ENCODE peak calls at places on chromosomes 3 and 15, in ten cellular contexts. V is K562, F is PC-3, M is breast epithelium, C is IMR-90, G is heart right ventricle, O is upper lobe of right lung, Z is hepatocyte, K is uterus, R is tibial nerve. S is an unnamed sample. For H3K4me1 and H3K9me3, the result is how much of the 10 kb centered on the place peaks cover.

GRCh38 chr15:63668601-63669000 is 71.4 kb downstream of the FBXL22 start:
- DNase-seq in G (no peak), F (no peak), Z (no peak), M (no peak), R (no peak), O (no peak), V (no peak), C (no peak), K (no peak), S (no peak)

GRCh38 chr3:170033489-170033888 is 4.3 kb upstream of the GPR160 start:
- DNase-seq in O (no peak), M (no peak), V (no peak), R (no peak), G (no peak), Z (no peak), F (no peak), C (no peak), K (no peak), S (no peak)

GRCh38 chr15:43511012-43511885 is 6.2 kb upstream of the MAP1A start:
- DNase-seq in C (no peak), O (no peak), M (no peak), Z (peak), V (peak), K (no peak), R (no peak), G (peak), F (peak), S (no peak)

GRCh38 chr3:182644013-182644412 is 149.3 kb upstream of the ATP11B start:
- DNase-seq in K (no peak), F (no peak), C (no peak), Z (no peak), G (no peak), V (no peak), R (no peak), O (no peak), M (no peak), S (no peak)

GRCh38 chr3:70000028-70000410 is 486 bp downstream of the SAMMSON start:
- DNase-seq in F (no peak), V (no peak), R (no peak), Z (no peak), G (no peak), K (no peak), O (no peak), C (no peak), M (no peak), S (no peak)

GRCh38 chr15:76576526-76577279 is 240.1 kb downstream of the ISL2 start:
- DNase-seq in C (peak), G (peak), Z (peak), V (no peak), K (peak), M (no peak), R (peak), O (peak), F (no peak), S (peak)

GRCh38 chr3:185046623-185047022 is 106.2 kb downstream of the C3orf70 start:
- DNase-seq in Z (no peak), G (no peak), F (no peak), R (no peak), M (no peak), C (no peak), K (no peak), V (no peak), O (no peak), S (no peak)

GRCh38 chr15:74531144-74531811 is 9.7 kb upstream of the ARID3B start:
- DNase-seq in Z (peak), V (peak), G (no peak), O (no peak), M (no peak), F (peak), R (no peak), C (peak), K (no peak), S (no peak)

GRCh38 chr3:189275852-189276251 is 104.1 kb downstream of the TPRG1 start:
- DNase-seq in M (no peak), Z (no peak), C (no peak), K (no peak), R (no peak), O (no peak), F (no peak), V (no peak), G (no peak), S (no peak)

GRCh38 chr15:100057281-100057680 is 284.5 kb downstream of the ADAMTS17 start:
- DNase-seq in M (no peak), V (no peak), F (no peak), O (no peak), K (no peak), G (no peak), Z (no peak), C (no peak), R (no peak), S (no peak)

GRCh38 chr3:177917234-177917861 is 618.9 kb upstream of the KCNMB2 start:
- DNase-seq in C (no peak), O (no peak), V (no peak), K (no peak), M (no peak), R (no peak), G (no peak), Z (no peak), F (no peak), S (no peak)

GRCh38 chr3:69855436-69856162 is 116.3 kb downstream of the MITF start:
- DNase-seq in G (no peak), K (no peak), Z (peak), V (no peak), M (no peak), O (no peak), C (peak), F (peak), R (no peak), S (no peak)

GRCh38 chr3:39724233-39724846 is 85.1 kb upstream of the MYRIP start:
- DNase-seq in Z (no peak), G (no peak), M (no peak), F (no peak), O (no peak), C (no peak), R (no peak), V (no peak), K (no peak), S (no peak)

GRCh38 chr15:96515391-96515790 is 184.9 kb downstream of the NR2F2 start:
- DNase-seq in O (no peak), G (no peak), Z (peak), F (no peak), M (no peak), K (no peak), V (no peak), R (no peak), C (no peak), S (no peak)

GRCh38 chr15:98738689-98739411 is 90.5 kb downstream of the IGF1R start:
- DNase-seq in G (no peak), K (no peak), V (no peak), Z (no peak), M (no peak), R (no peak), F (no peak), O (no peak), C (no peak), S (no peak)

GRCh38 chr15:98737721-98738120 is 89.4 kb downstream of the IGF1R start:
- DNase-seq in F (no peak), G (no peak), V (no peak), M (no peak), O (no peak), C (no peak), R (no peak), K (no peak), Z (no peak), S (no peak)

GRCh38 chr15:98740963-98741362 is 92.6 kb downstream of the IGF1R start:
- DNase-seq in K (no peak), R (no peak), V (no peak), G (no peak), M (no peak), C (no peak), F (no peak), O (no peak), Z (no peak), S (no peak)

GRCh38 chr15:98743177-98743576 is 94.8 kb downstream of the IGF1R start:
- DNase-seq in Z (no peak), V (no peak), O (no peak), C (no peak), M (no peak), G (no peak), F (peak), R (no peak), K (no peak), S (no peak)

DNA sequence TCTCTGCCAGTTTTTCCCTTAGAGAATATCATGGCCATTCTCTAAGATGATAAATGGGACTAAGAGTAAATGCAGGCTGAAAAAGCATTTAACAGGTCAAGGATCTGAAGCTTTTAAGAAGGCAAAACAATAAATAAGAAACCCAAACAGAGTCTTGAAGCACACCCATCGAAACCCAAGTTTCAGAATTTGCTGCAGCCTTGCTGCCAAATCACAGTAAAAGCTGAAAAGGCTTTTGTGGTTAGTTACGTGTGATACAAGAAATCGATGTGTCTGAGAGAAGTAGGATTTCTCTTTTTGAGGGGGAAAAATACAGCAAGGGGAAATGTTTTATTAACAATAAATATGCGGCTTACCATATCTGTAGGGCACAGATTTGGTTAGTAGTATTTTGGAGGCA is 92.0 kb downstream of the IGF1R start:
- DNase-seq in G (no peak), V (no peak), Z (no peak), F (no peak), R (no peak), O (no peak), C (no peak), M (no peak), K (no peak), S (no peak)
- H3K4me1 ChIP-seq in G (half or more), V (under half), Z (half or more), F (under half), R (under half), O (under half), C (under half), M (under half), K (under half), S (under half)

GRCh38 chr15:86660012-86660411 is 580.3 kb downstream of the AGBL1 start:
- DNase-seq in V (no peak), G (no peak), K (no peak), R (no peak), Z (no peak), F (no peak), O (no peak), C (no peak), M (no peak), S (no peak)
- H3K9me3 ChIP-seq in V (under half), G (under half), K (under half), R (under half), Z (under half), F (under half), O (under half), C (under half), M (under half), S (under half)

DNA sequence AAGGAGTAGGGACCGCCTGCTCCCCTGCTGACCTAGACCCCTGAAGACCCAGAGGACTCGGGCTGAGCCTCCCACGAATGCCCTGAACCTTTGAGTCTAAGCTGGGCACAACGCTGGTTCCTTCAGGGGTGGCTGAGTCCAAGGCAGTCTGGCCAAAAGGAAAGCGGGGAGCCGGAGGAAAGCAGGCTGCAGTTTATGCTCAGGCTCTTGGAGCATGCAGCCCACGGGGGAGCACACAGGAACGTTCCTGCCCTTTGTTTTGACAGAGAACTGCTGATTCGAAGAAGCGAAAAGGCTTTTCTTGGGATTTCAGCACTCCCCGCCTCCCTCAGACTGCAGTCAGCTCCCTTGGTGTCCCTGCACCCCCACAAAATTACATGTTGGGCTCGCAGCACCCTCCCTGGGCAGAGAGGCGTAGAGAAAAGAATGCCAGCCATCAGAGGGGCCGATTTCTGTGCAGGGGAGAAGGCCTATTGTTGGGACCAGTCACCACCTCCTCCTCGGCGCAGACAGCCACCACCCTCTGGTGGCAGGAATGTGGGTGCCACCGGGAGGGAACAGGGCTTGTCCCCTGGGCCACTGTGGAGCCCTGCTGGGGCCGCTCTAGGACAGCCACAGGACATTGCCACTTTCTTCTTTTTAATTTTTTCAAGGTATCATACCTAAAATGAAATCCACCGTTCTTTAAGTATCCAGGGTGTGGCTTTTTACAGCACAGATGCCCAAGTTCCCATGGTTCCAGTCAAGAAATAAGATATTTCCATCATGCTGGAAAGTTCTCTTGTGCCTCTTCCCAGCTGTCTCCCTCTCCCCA is 72.2 kb downstream of the SMAD6 start:
- DNase-seq in C (peak), G (peak), O (peak), K (peak), F (peak), V (peak), Z (peak), M (peak), R (peak), S (peak)
- H3K4me1 ChIP-seq in C (under half), G (half or more), O (half or more), K (under half), F (under half), V (under half), Z (half or more), M (under half), R (under half), S (under half)

GRCh38 chr15:50889589-50889988 is 18.9 kb upstream of the AP4E1 start:
- DNase-seq in O (no peak), G (no peak), C (no peak), M (no peak), V (no peak), Z (no peak), R (no peak), K (no peak), F (no peak), S (no peak)

GRCh38 chr15:50893976-50894375 is 14.5 kb upstream of the AP4E1 start:
- DNase-seq in Z (no peak), R (no peak), V (no peak), C (no peak), O (no peak), K (no peak), F (no peak), G (no peak), M (no peak), S (no peak)

GRCh38 chr15:50891159-50891558 is 17.3 kb upstream of the AP4E1 start:
- DNase-seq in O (no peak), R (no peak), Z (no peak), M (no peak), V (no peak), C (no peak), F (no peak), K (no peak), G (no peak), S (no peak)

GRCh38 chr15:50888054-50888453 is 20.4 kb upstream of the AP4E1 start:
- DNase-seq in V (no peak), C (peak), G (no peak), K (no peak), R (no peak), Z (no peak), M (no peak), O (no peak), F (no peak), S (no peak)

DNA sequence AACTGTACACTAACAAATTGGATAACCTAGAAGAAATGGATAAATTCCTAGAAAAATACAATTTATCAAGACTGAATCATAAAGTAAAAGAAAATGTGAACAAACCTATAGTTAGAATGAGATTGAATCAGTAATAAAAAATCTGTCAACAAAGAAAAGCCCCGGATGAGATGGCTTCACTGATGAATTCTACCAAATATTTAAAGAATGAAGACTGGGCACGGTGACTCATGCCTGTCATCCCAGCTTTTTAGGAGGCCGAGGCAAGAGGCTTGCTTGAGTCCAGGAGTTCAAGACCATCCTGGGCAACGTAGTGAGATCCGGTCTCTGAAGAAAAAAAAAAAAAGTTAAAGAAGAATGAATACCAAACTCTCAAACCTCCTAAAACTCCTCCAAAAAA is 17.7 kb upstream of the AP4E1 start:
- DNase-seq in C (peak), Z (no peak), K (no peak), M (no peak), G (no peak), O (no peak), F (peak), R (no peak), V (no peak), S (no peak)
- H3K9me3 ChIP-seq in C (under half), Z (under half), K (under half), M (under half), G (under half), O (under half), F (under half), R (under half), V (under half), S (under half)

GRCh38 chr3:172225215-172225707 is 185.9 kb downstream of the FNDC3B start:
- DNase-seq in C (no peak), G (no peak), F (no peak), R (no peak), Z (no peak), V (no peak), K (no peak), O (no peak), M (no peak), S (no peak)
- H3K4me1 ChIP-seq in C (under half), G (under half), F (under half), R (under half), Z (under half), V (under half), K (under half), O (under half), M (under half), S (under half)

DNA sequence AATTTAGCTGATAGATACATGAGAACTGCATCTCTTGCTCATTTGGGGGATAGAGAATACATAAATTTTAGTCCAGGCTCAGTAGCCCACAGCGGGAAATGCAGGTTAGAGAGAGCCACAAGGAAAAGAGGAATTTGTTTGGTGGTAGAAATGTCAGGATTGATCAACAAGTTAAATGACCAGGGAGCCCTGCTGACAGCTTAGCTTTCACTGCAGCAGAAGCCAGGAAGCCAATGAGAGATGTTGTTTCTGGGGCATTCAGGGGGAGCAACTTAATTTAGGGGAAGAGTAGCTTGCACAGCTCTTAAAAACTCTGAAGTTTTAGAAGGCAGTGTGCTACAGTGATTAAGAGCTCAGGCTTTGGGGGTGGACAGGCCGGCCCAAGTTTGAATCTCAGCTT is 22.7 kb downstream of the ARHGEF26 start:
- DNase-seq in C (no peak), G (no peak), R (no peak), K (no peak), Z (no peak), O (no peak), F (no peak), M (no peak), V (no peak), S (no peak)
- H3K9me3 ChIP-seq in C (under half), G (under half), R (under half), K (under half), Z (under half), O (under half), F (under half), M (under half), V (under half), S (under half)

S was measured in heart left ventricle.